ENCODE peak calls at places on chromosomes 13 and 19, in nine cellular contexts. M is pancreas; N is progenitor cell of endocrine pancreas; P is CD4-positive, alpha-beta T cell; S is brain microvascular endothelial cell; Y is uterus; W is cardiac muscle cell; Q is endothelial cell; I is epithelial cell of esophagus. K is an unnamed sample.

GRCh38 chr19:41324921-41325639 is 15.1 kb downstream of the CCDC97 start:
- DNase-seq in M (no peak), N (no peak), P (no peak), S (peak), Y (peak), W (peak), Q (peak), I (peak), K (peak)

GRCh38 chr13:99034333-99035085 is 56.6 kb upstream of the DOCK9 start:
- DNase-seq in M (no peak), N (no peak), P (no peak), S (no peak), Y (no peak), W (no peak), Q (no peak), I (no peak), K (no peak)

GRCh38 chr13:44921931-44922758 is 67.1 kb downstream of the NUFIP1 start:
- DNase-seq in M (peak), N (no peak), P (no peak), S (peak), Y (peak), W (peak), Q (no peak), I (peak), K (no peak)

GRCh38 chr13:50441141-50441540 is 402.4 kb downstream of the DLEU7 start:
- DNase-seq in M (no peak), N (no peak), P (no peak), S (no peak), Y (no peak), W (no peak), Q (no peak), I (no peak), K (no peak)

GRCh38 chr13:98879127-98879520 is 98.7 kb downstream of the DOCK9 start:
- DNase-seq in M (no peak), N (no peak), P (no peak), S (no peak), Y (no peak), W (no peak), Q (no peak), I (no peak), K (no peak)

GRCh38 chr13:49524740-49525501 is 29.2 kb downstream of the PHF11 start:
- DNase-seq in M (no peak), N (no peak), P (no peak), S (no peak), Y (no peak), W (no peak), Q (no peak), I (peak), K (no peak)

GRCh38 chr19:57351867-57352266 is 796 bp downstream of the ZNF304 start:
- DNase-seq in M (no peak), N (no peak), P (no peak), S (no peak), Y (no peak), W (peak), Q (no peak), I (peak), K (no peak)

GRCh38 chr13:65336916-65337315 is 1893.2 kb downstream of the PCDH9 start:
- DNase-seq in M (no peak), N (no peak), P (no peak), S (peak), Y (no peak), W (peak), Q (no peak), I (peak), K (no peak)

GRCh38 chr13:84574851-84575250 is 692.6 kb upstream of the SLITRK1 start:
- DNase-seq in M (no peak), N (no peak), P (no peak), S (peak), Y (no peak), W (peak), Q (no peak), I (peak), K (no peak)

GRCh38 chr19:31555634-31556215 is 206.5 kb upstream of the TSHZ3 start:
- DNase-seq in M (no peak), N (no peak), P (no peak), S (no peak), Y (no peak), W (no peak), Q (peak), I (no peak), K (no peak)

GRCh38 chr19:55689366-55690108 is 14.5 kb downstream of the EPN1 start:
- DNase-seq in M (no peak), N (no peak), P (no peak), S (no peak), Y (no peak), W (no peak), Q (no peak), I (no peak), K (no peak)

GRCh38 chr19:18941628-18942354 is 774 bp upstream of the HOMER3 start:
- DNase-seq in M (no peak), N (no peak), P (no peak), S (no peak), Y (no peak), W (no peak), Q (no peak), I (no peak), K (no peak)
- TF ChIP-seq CTCF in M (no peak), N (peak), P (no peak), S (no peak), Y (no peak), W (no peak), Q (no peak), I (no peak), K (no peak)

DNA sequence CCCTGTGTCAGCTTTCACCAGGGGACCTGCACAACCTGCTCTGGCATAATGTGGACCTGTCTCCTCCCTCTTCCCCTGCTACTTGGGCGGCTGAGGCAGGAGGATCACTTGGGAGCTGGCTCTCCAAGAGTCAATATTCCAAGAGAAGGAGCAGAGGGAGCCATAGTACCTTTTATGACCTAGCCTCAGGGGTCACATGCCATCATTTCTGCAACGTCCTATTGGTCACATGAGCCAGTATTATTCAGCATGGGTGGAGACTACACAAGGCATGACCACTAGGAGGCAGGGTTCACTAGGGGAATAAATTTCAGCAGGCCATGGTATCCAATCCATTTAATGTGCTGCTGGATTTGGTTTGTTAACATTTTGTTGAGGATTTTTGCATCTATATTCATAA is 12.0 kb upstream of the SHFL start:
- DNase-seq in M (no peak), N (no peak), P (peak), S (peak), Y (no peak), W (peak), Q (no peak), I (peak), K (no peak)
- TF ChIP-seq CTCF in M (no peak), N (peak), P (peak), S (peak), Y (no peak), W (peak), Q (peak), I (peak), K (peak)

GRCh38 chr13:109584844-109585361 is 201.5 kb downstream of the IRS2 start:
- DNase-seq in M (no peak), N (no peak), P (no peak), S (no peak), Y (no peak), W (no peak), Q (no peak), I (no peak), K (no peak)
- TF ChIP-seq CTCF in M (no peak), N (no peak), P (no peak), S (no peak), Y (no peak), W (no peak), Q (no peak), I (no peak), K (no peak)

DNA sequence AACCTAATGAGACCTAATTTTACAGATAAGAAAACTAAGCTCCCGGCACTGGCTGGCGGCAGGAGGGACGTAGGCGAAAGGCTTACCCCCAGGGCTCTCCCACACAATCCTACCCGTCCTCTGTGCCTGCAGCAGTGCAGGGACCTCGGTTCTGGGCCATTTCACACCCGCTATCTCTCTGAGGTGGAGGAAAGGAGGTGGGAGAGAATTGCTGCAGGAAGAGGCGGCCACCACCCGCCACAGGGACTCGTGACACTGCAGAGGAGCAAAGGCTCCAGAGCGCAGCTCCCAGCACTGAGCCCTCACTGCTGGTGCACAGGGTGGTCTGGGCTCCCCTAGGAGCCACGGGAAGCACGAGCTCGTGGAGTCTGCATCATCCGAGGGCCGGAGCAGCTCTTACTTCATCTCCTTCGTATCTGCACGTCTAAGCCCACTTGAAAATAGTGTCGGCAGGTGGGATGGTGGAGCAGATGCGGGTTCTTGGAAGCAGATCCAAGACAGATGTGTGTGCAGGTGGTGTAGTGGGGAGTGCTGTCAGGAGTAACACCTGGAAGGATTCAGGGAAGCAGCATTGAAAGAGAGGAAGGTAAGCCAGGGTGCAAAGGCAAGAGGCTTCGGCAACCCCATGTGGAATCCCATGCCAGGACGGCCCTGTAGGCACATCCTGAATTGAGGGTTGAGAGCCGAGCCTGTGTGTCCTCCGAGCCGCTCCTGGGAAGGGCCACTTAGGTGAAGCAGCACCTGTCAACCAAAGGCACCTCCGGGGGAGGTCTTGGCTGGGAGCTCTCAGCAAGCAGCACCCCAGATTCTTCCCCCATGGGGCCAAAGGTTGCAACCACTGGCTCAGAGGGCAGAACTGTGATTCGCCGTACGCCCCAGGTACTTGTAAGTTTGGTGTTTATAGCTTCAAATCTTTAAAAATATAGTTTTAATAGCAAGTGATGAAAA is 115.8 kb upstream of the SPACA7 start:
- DNase-seq in M (no peak), N (no peak), P (no peak), S (no peak), Y (no peak), W (no peak), Q (no peak), I (no peak), K (no peak)
- TF ChIP-seq CTCF in M (no peak), N (no peak), P (no peak), S (no peak), Y (no peak), W (no peak), Q (no peak), I (no peak), K (no peak)

GRCh38 chr19:5867201-5868136 is 2.9 kb downstream of the FUT5 start:
- DNase-seq in M (no peak), N (no peak), P (no peak), S (no peak), Y (no peak), W (no peak), Q (no peak), I (no peak), K (no peak)

GRCh38 chr19:5865772-5866171 is 4.6 kb downstream of the FUT5 start:
- DNase-seq in M (no peak), N (no peak), P (no peak), S (no peak), Y (no peak), W (no peak), Q (no peak), I (no peak), K (no peak)

GRCh38 chr19:5864725-5865486 is 5.4 kb downstream of the FUT5 start:
- DNase-seq in M (no peak), N (no peak), P (no peak), S (no peak), Y (no peak), W (no peak), Q (no peak), I (no peak), K (no peak)

GRCh38 chr19:5864013-5864720 is 6.2 kb downstream of the FUT5 start:
- DNase-seq in M (no peak), N (no peak), P (no peak), S (no peak), Y (no peak), W (no peak), Q (no peak), I (no peak), K (no peak)

DNA sequence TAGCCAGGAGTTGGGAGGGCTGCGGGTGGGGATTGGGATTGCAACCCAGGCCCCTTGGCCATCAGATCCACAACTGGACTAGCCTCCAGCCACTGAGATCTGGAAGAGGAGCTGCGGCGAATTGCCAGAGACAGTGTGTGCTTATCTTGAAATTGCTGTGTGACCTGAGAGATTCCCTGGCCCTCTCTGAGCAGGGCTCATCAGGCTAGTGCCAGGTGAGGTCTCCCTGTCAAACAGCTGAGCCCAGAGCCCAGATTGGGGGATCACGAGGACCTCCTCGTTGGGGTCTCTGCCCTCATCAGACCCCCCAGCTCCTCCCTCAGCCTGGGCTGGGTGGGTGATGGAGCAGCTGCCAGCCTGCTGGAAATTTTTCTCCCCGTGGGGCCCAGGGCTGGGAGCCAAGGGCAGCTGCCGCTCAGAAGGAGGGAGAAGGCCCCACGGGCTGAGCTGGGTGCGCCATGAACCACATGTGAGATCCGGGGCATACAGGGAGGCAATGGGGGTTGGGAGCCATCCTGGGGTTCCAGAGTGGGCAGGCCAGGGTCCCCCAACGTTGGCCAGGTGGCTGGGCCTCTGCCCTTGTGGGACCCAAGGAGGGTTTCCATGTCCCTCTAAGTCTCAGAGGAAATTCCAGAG is 7.2 kb downstream of the FUT5 start:
- DNase-seq in M (no peak), N (no peak), P (no peak), S (no peak), Y (no peak), W (no peak), Q (no peak), I (no peak), K (no peak)
- TF ChIP-seq CTCF in M (no peak), N (no peak), P (no peak), S (no peak), Y (no peak), W (no peak), Q (no peak), I (no peak), K (no peak)